ENCODE peak calls at places on chromosomes 4 and X, in six cellular contexts. B is fibroblast of pulmonary artery, Z is BE2C, N is heart left ventricle, D is AG04450, T is tibial nerve. Q is an unnamed sample.

GRCh38 chr4:79209822-79210635 is 115.8 kb downstream of the NAA11 start:
- DNase-seq in T (no peak), Z (no peak), N (no peak), D (no peak), B (peak), Q (no peak)

GRCh38 chrX:132737743-132738142 is 220.7 kb downstream of the HS6ST2 start:
- DNase-seq in N (no peak), T (no peak), B (no peak), D (no peak), Z (no peak), Q (no peak)

GRCh38 chr4:71980976-71981375 is 50.8 kb upstream of the NPFFR2 start:
- DNase-seq in Z (no peak), D (no peak), T (no peak), N (no peak), B (no peak), Q (no peak)

GRCh38 chr4:150578745-150579470 is 3.0 kb upstream of the MAB21L2 start:
- DNase-seq in B (peak), D (no peak), T (no peak), Z (peak), N (no peak), Q (no peak)

GRCh38 chr4:176238819-176239218 is 30.2 kb downstream of the ASB5 start:
- DNase-seq in B (peak), N (no peak), D (no peak), Z (no peak), T (no peak), Q (peak)

GRCh38 chr4:3498901-3499510 is 33.2 kb downstream of the LRPAP1 start:
- DNase-seq in T (no peak), N (no peak), Z (no peak), D (no peak), B (no peak), Q (no peak)

GRCh38 chrX:39752820-39753219 is 344.9 kb downstream of the BCOR start:
- DNase-seq in D (no peak), T (no peak), N (no peak), Z (peak), B (peak), Q (peak)

GRCh38 chr4:23903859-23904438 is 14.1 kb upstream of the PPARGC1A start:
- DNase-seq in B (no peak), T (peak), D (no peak), N (peak), Z (peak), Q (peak)

GRCh38 chr4:41362647-41363383 is 106.1 kb downstream of the UCHL1 start:
- DNase-seq in B (no peak), Z (no peak), D (no peak), T (no peak), N (no peak), Q (no peak)

GRCh38 chr4:93828332-93828829 is at the start of gene ATOH1:
- DNase-seq in B (no peak), T (no peak), Z (peak), N (peak), D (no peak), Q (no peak)

GRCh38 chr4:85774000-85774399 is 299.1 kb downstream of the ARHGAP24 start:
- DNase-seq in D (no peak), N (no peak), Z (peak), T (no peak), B (no peak), Q (no peak)

GRCh38 chr4:142354041-142354440 is 492.1 kb downstream of the INPP4B start:
- DNase-seq in T (no peak), B (no peak), Z (no peak), D (no peak), N (no peak), Q (no peak)

GRCh38 chr4:77631276-77631675 is 25.7 kb downstream of the CXCL13 start:
- DNase-seq in D (no peak), T (no peak), B (no peak), N (no peak), Z (no peak), Q (no peak)

GRCh38 chr4:2802618-2803531 is 10.0 kb downstream of the SH3BP2 start:
- DNase-seq in N (peak), Z (no peak), B (no peak), D (no peak), T (no peak), Q (no peak)

GRCh38 chr4:168979338-168979737 is 30.7 kb downstream of the CBR4 start:
- DNase-seq in Z (no peak), T (no peak), N (no peak), D (no peak), B (no peak), Q (no peak)

GRCh38 chr4:140567722-140568121 is 1.0 kb downstream of the UCP1 start:
- DNase-seq in B (peak), D (no peak), N (no peak), Z (peak), T (no peak), Q (peak)

GRCh38 chr4:33974270-33974669 is 2270.0 kb downstream of the ARAP2 start:
- DNase-seq in D (no peak), N (no peak), B (no peak), Z (no peak), T (no peak), Q (no peak)

GRCh38 chrX:118534716-118535493 is 39.3 kb downstream of the DOCK11 start:
- DNase-seq in T (no peak), B (no peak), Z (no peak), N (no peak), D (no peak), Q (no peak)

GRCh38 chr4:153823483-153823882 is 34.6 kb upstream of the SFRP2 start:
- DNase-seq in N (no peak), D (no peak), B (no peak), T (no peak), Z (no peak), Q (no peak)

GRCh38 chr4:80097395-80098177 is 24.6 kb upstream of the ANTXR2 start:
- DNase-seq in Z (peak), T (peak), N (peak), B (peak), D (peak), Q (peak)

GRCh38 chrX:12987340-12987739 is 12.4 kb downstream of the TMSB4X start:
- DNase-seq in B (no peak), D (no peak), Z (no peak), N (no peak), T (no peak), Q (no peak)

GRCh38 chrX:2677764-2678163 is 13.3 kb upstream of the CD99 start:
- DNase-seq in D (peak), T (peak), N (peak), B (peak), Z (no peak), Q (peak)

GRCh38 chr4:169795585-169795984 is 37.8 kb upstream of the HPF1 start:
- DNase-seq in T (no peak), B (peak), Z (no peak), D (no peak), N (no peak), Q (peak)

GRCh38 chr4:123588631-123589223 is 192.1 kb downstream of the SPRY1 start:
- DNase-seq in B (peak), D (no peak), N (peak), T (no peak), Z (no peak), Q (peak)

GRCh38 chr4:11218692-11219091 is 210.0 kb downstream of the HS3ST1 start:
- DNase-seq in T (no peak), D (no peak), Z (no peak), N (no peak), B (no peak), Q (peak)

GRCh38 chrX:130793966-130794365 is 109.0 kb downstream of the ENOX2 start:
- DNase-seq in Z (peak), N (no peak), B (no peak), T (no peak), D (no peak), Q (no peak)

DNA sequence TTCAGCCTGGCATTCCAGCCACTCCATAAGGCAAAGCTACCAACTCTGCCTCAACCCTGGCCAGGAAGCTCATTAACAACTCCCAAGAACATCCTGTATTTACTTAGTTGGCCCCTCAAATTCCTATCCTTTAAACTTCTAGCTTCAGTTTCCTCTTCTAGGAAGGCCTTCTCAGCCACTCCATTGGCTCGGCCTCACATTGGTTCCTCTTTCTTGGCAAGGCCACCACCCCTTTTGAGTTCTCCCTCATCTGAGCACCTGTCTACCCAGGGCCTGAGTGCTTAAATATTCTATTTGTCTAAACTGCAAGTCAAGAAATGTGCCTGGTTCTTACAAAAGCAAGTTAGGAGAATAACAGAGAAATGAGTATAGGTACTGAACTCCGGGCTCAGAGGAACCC is 10.0 kb downstream of the SMC1A start:
- DNase-seq in T (no peak), N (no peak), B (no peak), D (no peak), Z (no peak), Q (no peak)
- TF ChIP-seq CTCF in T (no peak), N (no peak), B (no peak), D (no peak), Z (no peak), Q (no peak)

DNA sequence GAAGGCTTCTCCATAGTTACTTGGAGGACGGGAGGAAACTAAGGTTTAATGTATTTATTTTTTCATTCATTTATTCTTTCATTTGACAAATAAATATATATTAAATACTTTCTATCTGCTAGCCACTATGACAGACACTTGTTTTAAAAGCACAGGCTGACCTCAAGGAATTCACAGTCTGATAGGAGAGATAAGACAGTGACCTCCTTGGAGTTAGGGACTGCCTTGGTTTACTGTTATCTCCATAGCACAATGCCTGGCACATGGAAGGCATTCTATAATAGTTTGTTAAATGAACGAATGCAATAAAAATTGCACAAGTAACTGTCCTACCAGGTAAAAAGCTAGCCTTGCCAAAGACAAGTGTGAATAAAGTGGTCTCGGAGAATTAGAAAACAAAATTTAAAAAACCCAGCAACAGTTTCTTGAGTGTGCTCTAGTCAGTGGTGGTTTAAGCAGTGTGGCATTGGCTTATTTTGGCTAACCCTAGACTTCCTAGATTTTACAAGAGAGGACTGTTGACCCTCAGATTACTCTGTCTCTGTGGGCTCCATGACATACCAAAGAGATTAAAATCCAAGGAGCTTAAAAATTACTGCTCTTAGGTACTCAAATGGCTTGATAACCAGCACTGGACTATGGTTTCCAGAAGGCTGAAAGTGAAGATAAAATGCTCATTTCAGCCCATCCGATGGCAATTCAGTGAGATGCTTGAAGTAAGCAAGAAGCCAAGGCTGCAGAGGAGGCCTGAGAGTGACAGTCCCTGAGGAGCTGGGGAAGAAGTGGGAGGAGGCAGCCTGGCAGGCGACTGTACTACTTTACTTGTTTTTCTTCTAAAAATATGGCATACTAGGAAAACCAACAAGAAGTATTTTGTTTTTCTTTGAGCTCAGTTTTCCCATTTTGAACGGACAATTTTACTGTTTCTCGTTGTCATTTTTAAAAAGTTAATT is 9.6 kb downstream of the AFP start:
- DNase-seq in B (no peak), D (no peak), T (no peak), Z (no peak), N (no peak), Q (no peak)
- H3K4me3 ChIP-seq in B (no peak), D (no peak), T (no peak), Z (no peak), N (no peak), Q (no peak)

GRCh38 chrX:1246816-1247215 is 21.8 kb upstream of the CSF2RA start:
- DNase-seq in N (peak), B (peak), D (no peak), Z (no peak), T (peak), Q (peak)

GRCh38 chrX:1242901-1243402 is 25.7 kb upstream of the CSF2RA start:
- DNase-seq in Z (no peak), N (no peak), D (no peak), B (no peak), T (no peak), Q (no peak)

GRCh38 chrX:1248381-1249061 is 20.1 kb upstream of the CSF2RA start:
- DNase-seq in T (no peak), D (no peak), B (no peak), N (no peak), Z (no peak), Q (no peak)

GRCh38 chrX:1239681-1240142 is 27.3 kb upstream of the CRLF2 start:
- DNase-seq in Z (no peak), T (peak), D (no peak), B (no peak), N (peak), Q (no peak)

DNA sequence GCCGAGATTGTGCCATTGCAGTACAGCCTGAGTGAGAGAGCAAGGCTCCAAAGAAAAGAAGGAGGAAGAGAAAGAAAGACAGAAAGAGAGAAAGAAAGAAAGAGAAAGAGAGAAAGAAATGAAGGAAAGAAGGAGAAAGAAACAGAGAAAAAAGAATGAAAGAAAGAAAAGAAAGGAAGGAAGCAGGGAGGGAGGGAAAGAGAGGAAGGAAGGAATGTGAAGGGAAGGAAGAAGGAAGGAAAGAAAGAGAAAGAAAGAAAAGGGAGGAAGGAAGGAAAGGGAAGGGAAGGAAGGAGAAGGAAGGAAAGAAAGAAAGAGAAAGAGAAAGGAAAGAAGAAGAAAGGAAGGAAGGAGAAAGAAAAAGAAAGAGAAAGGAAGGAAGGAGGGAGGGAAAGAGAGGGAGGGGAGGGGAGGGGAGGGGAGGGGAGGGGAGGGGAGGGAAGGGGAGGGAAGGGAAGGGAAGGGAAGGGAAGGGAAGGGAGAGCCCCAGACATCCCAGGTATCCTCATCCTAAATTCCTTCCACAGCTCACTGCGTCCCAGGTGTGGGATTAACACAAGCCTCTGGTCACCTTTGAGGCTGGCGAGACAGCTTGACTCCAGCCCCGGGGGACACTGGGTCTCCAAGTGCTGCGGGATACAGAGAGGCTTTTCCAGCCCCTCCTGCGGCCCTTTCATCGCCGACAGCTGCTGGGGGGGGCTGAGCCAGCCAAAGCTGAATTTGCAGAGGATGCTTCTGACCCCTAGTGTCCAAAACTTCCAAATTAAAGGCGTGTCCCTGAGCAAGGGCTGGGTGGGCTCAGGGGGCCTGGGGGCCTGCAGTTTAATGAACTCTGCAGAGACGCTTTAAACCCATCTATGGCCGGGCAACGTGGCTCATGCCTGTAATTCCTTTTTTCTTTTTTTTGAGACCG is 24.2 kb upstream of the CSF2RA start:
- DNase-seq in Z (no peak), T (no peak), B (no peak), D (no peak), N (no peak), Q (no peak)
- TF ChIP-seq CTCF in Z (no peak), T (no peak), B (no peak), D (no peak), N (no peak), Q (no peak)

GRCh38 chr4:100517864-100518341 is at the start of gene EMCN:
- DNase-seq in D (no peak), Z (no peak), B (peak), N (peak), T (no peak), Q (peak)
- H3K4me3 ChIP-seq in D (no peak), Z (no peak), B (peak), N (peak), T (peak), Q (peak)

DNA sequence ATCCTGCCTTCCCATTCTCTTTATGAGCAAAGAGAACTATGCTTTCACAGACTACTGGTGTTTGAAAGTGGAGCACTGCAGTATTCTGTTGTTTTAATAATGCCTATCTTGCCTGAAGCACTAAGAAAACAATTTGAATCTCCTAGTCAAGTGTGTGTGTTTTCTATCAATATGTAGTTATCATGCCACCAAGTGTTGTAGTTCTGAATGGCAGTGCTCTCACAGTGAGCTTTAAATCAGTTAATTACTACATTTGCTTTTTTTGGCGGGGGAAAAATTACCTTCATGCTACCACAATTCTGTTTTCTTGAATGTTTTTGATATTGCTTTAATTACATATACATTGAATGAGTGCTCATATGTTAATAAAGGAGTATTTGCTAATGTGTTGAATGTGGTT is 143.6 kb upstream of the FAM47A start:
- DNase-seq in T (no peak), D (no peak), B (no peak), Z (no peak), N (no peak), Q (no peak)
- TF ChIP-seq CTCF in T (no peak), D (no peak), B (no peak), Z (no peak), N (no peak), Q (no peak)

GRCh38 chr4:47744843-47745382 is 93.0 kb downstream of the CORIN start:
- DNase-seq in T (no peak), N (no peak), D (no peak), Z (peak), B (no peak), Q (no peak)

GRCh38 chr4:47741200-47741599 is 96.7 kb downstream of the CORIN start:
- DNase-seq in Z (no peak), D (no peak), N (no peak), T (no peak), B (peak), Q (no peak)

GRCh38 chr4:47746122-47746521 is 91.7 kb downstream of the CORIN start:
- DNase-seq in Z (no peak), D (no peak), T (no peak), B (no peak), N (no peak), Q (no peak)

GRCh38 chr4:47747846-47748494 is 89.9 kb downstream of the CORIN start:
- DNase-seq in D (no peak), Z (no peak), B (no peak), N (no peak), T (no peak), Q (no peak)

DNA sequence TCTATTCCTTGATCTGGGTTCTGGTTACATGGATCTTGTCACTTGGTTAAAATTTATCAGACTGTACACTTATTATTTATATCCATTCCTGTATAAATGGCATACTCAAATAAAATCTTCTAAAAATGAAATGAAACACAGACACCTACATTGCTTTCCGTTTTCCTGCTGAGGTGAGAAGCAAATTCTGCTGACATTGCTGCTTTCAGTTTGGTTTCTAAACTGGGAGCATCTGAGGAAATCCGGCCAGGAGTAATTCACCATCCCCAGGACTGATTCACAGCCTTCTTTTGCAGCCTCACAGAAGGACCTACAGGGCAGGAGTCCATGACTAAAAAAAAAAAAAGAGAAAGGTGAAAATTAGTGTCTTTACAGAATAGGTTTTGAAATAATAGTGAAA is 93.6 kb downstream of the CORIN start:
- DNase-seq in D (no peak), B (no peak), Z (no peak), T (no peak), N (no peak), Q (no peak)
- H3K4me3 ChIP-seq in D (no peak), B (no peak), Z (no peak), T (no peak), N (no peak), Q (no peak)

GRCh38 chr4:172202480-172203076 is 389.4 kb downstream of the GALNTL6 start:
- DNase-seq in N (no peak), T (no peak), Z (peak), D (peak), B (peak), Q (peak)
- TF ChIP-seq CTCF in N (no peak), T (peak), Z (peak), D (peak), B (peak), Q (peak)

GRCh38 chr4:137532869-137533236 is 559 bp upstream of the PCDH18 start:
- DNase-seq in T (no peak), D (no peak), Z (no peak), B (no peak), N (no peak), Q (no peak)
- H3K4me3 ChIP-seq in T (peak), D (peak), Z (peak), B (peak), N (peak), Q (peak)